ENCODE peak calls at places on chromosomes 13 and 19, in ten cellular contexts. One of them, this sample, is unnamed.

GRCh38 chr13:34179481-34179880 is 361.5 kb downstream of the RFC3 start:
- DNase-seq in stomach: no peak
- DNase-seq in H1: no peak
- DNase-seq in sigmoid colon: no peak
- DNase-seq in A549: no peak
- DNase-seq in K562: no peak
- DNase-seq in transverse colon: no peak
- DNase-seq in tibial nerve: no peak
- DNase-seq in SK-N-SH: no peak
- DNase-seq in suprapubic skin: no peak
- DNase-seq in this sample: no peak

GRCh38 chr13:97005631-97006262 is 11.5 kb upstream of the OXGR1 start:
- DNase-seq in stomach: no peak
- DNase-seq in suprapubic skin: no peak
- DNase-seq in sigmoid colon: no peak
- DNase-seq in transverse colon: no peak
- DNase-seq in SK-N-SH: no peak
- DNase-seq in tibial nerve: no peak
- DNase-seq in A549: no peak
- DNase-seq in H1: no peak
- DNase-seq in K562: no peak
- DNase-seq in this sample: no peak

GRCh38 chr19:58108546-58108817 is 10.5 kb upstream of the ZSCAN18 start:
- DNase-seq in A549: no peak
- DNase-seq in tibial nerve: no peak
- DNase-seq in sigmoid colon: no peak
- DNase-seq in K562: no peak
- DNase-seq in SK-N-SH: no peak
- DNase-seq in suprapubic skin: no peak
- DNase-seq in stomach: no peak
- DNase-seq in H1: no peak
- DNase-seq in transverse colon: no peak
- DNase-seq in this sample: no peak

GRCh38 chr13:36131215-36131930 is at the start of gene DCLK1:
- DNase-seq in K562: no peak
- DNase-seq in tibial nerve: peak
- DNase-seq in SK-N-SH: peak
- DNase-seq in A549: no peak
- DNase-seq in stomach: peak
- DNase-seq in transverse colon: peak
- DNase-seq in suprapubic skin: peak
- DNase-seq in H1: peak
- DNase-seq in sigmoid colon: peak
- DNase-seq in this sample: peak

GRCh38 chr13:44732503-44733098 is 156.5 kb upstream of the TSC22D1 start:
- DNase-seq in A549: no peak
- DNase-seq in H1: no peak
- DNase-seq in SK-N-SH: no peak
- DNase-seq in suprapubic skin: no peak
- DNase-seq in tibial nerve: no peak
- DNase-seq in transverse colon: no peak
- DNase-seq in sigmoid colon: no peak
- DNase-seq in K562: no peak
- DNase-seq in stomach: peak
- DNase-seq in this sample: no peak

GRCh38 chr13:99191900-99192399 is 8.7 kb upstream of the UBAC2 start:
- DNase-seq in SK-N-SH: no peak
- DNase-seq in A549: no peak
- DNase-seq in transverse colon: peak
- DNase-seq in K562: no peak
- DNase-seq in sigmoid colon: no peak
- DNase-seq in tibial nerve: no peak
- DNase-seq in suprapubic skin: no peak
- DNase-seq in stomach: peak
- DNase-seq in H1: no peak
- DNase-seq in this sample: no peak

GRCh38 chr19:30666301-30666803 is 294.2 kb downstream of the ZNF536 start:
- DNase-seq in H1: peak
- DNase-seq in suprapubic skin: no peak
- DNase-seq in transverse colon: peak
- DNase-seq in sigmoid colon: no peak
- DNase-seq in A549: peak
- DNase-seq in SK-N-SH: peak
- DNase-seq in K562: peak
- DNase-seq in tibial nerve: no peak
- DNase-seq in stomach: peak
- DNase-seq in this sample: no peak

GRCh38 chr13:76992548-76993001 is 694 bp downstream of the CLN5 start:
- DNase-seq in transverse colon: peak
- DNase-seq in sigmoid colon: no peak
- DNase-seq in SK-N-SH: peak
- DNase-seq in K562: no peak
- DNase-seq in tibial nerve: no peak
- DNase-seq in A549: peak
- DNase-seq in suprapubic skin: peak
- DNase-seq in H1: no peak
- DNase-seq in stomach: no peak
- DNase-seq in this sample: peak

GRCh38 chr13:21639604-21640003 is 31.3 kb upstream of the FGF9 start:
- DNase-seq in SK-N-SH: no peak
- DNase-seq in H1: no peak
- DNase-seq in sigmoid colon: no peak
- DNase-seq in transverse colon: no peak
- DNase-seq in A549: no peak
- DNase-seq in stomach: no peak
- DNase-seq in K562: no peak
- DNase-seq in tibial nerve: no peak
- DNase-seq in suprapubic skin: no peak
- DNase-seq in this sample: no peak

GRCh38 chr13:21641629-21642028 is 29.2 kb upstream of the FGF9 start:
- DNase-seq in SK-N-SH: no peak
- DNase-seq in tibial nerve: no peak
- DNase-seq in H1: no peak
- DNase-seq in K562: no peak
- DNase-seq in A549: no peak
- DNase-seq in stomach: no peak
- DNase-seq in transverse colon: no peak
- DNase-seq in sigmoid colon: no peak
- DNase-seq in suprapubic skin: no peak
- DNase-seq in this sample: no peak

GRCh38 chr13:21637296-21637695 is 33.3 kb upstream of the MICU2 start:
- DNase-seq in stomach: peak
- DNase-seq in H1: no peak
- DNase-seq in sigmoid colon: no peak
- DNase-seq in SK-N-SH: no peak
- DNase-seq in A549: peak
- DNase-seq in K562: peak
- DNase-seq in tibial nerve: no peak
- DNase-seq in suprapubic skin: no peak
- DNase-seq in transverse colon: peak
- DNase-seq in this sample: no peak

GRCh38 chr13:21638319-21639282 is 32.3 kb upstream of the FGF9 start:
- DNase-seq in suprapubic skin: no peak
- DNase-seq in stomach: no peak
- DNase-seq in sigmoid colon: no peak
- DNase-seq in K562: peak
- DNase-seq in SK-N-SH: peak
- DNase-seq in transverse colon: peak
- DNase-seq in tibial nerve: no peak
- DNase-seq in H1: peak
- DNase-seq in A549: peak
- DNase-seq in this sample: no peak
- TF ChIP-seq EP300 in suprapubic skin: no peak
- TF ChIP-seq EP300 in stomach: no peak
- TF ChIP-seq EP300 in sigmoid colon: no peak
- TF ChIP-seq EP300 in K562: no peak
- TF ChIP-seq EP300 in SK-N-SH: no peak
- TF ChIP-seq EP300 in transverse colon: no peak
- TF ChIP-seq EP300 in tibial nerve: no peak
- TF ChIP-seq EP300 in H1: no peak
- TF ChIP-seq EP300 in A549: no peak
- TF ChIP-seq EP300 in this sample: no peak

GRCh38 chr13:82698941-82699340 is 1183.3 kb downstream of the SLITRK1 start:
- DNase-seq in sigmoid colon: no peak
- DNase-seq in tibial nerve: no peak
- DNase-seq in A549: no peak
- DNase-seq in suprapubic skin: no peak
- DNase-seq in H1: no peak
- DNase-seq in stomach: no peak
- DNase-seq in SK-N-SH: no peak
- DNase-seq in transverse colon: no peak
- DNase-seq in K562: no peak
- DNase-seq in this sample: no peak

GRCh38 chr13:82698383-82698782 is 1183.9 kb downstream of the SLITRK1 start:
- DNase-seq in transverse colon: no peak
- DNase-seq in tibial nerve: no peak
- DNase-seq in stomach: no peak
- DNase-seq in K562: no peak
- DNase-seq in A549: no peak
- DNase-seq in sigmoid colon: no peak
- DNase-seq in H1: no peak
- DNase-seq in SK-N-SH: no peak
- DNase-seq in suprapubic skin: no peak
- DNase-seq in this sample: no peak

GRCh38 chr13:82688400-82688999 is 1193.8 kb downstream of the SLITRK1 start:
- DNase-seq in sigmoid colon: no peak
- DNase-seq in suprapubic skin: no peak
- DNase-seq in transverse colon: no peak
- DNase-seq in K562: no peak
- DNase-seq in SK-N-SH: no peak
- DNase-seq in tibial nerve: no peak
- DNase-seq in H1: no peak
- DNase-seq in stomach: no peak
- DNase-seq in A549: no peak
- DNase-seq in this sample: no peak

DNA sequence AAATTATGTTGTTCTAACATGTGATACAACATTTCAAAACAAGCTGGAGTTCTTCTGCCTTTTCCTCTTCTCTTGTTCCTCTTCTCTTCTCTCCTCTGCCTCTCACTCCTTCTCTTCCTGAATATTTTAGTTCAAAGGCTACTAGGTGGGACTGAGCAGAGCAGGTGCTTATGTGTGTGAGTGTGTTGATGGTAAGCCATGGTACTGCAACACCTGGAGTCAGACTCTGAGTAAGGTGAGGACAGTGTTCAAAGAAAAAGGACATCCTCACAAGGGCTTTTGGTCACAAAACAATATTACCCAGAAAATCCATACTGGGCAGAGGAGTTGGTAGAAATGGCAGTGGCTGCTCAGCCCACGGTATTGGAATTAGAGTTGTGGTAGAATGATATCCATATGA is 1188.7 kb downstream of the SLITRK1 start:
- DNase-seq in SK-N-SH: no peak
- DNase-seq in H1: no peak
- DNase-seq in K562: no peak
- DNase-seq in sigmoid colon: no peak
- DNase-seq in A549: no peak
- DNase-seq in transverse colon: no peak
- DNase-seq in tibial nerve: no peak
- DNase-seq in stomach: no peak
- DNase-seq in suprapubic skin: no peak
- DNase-seq in this sample: no peak
- TF ChIP-seq EP300 in SK-N-SH: no peak
- TF ChIP-seq EP300 in H1: no peak
- TF ChIP-seq EP300 in K562: no peak
- TF ChIP-seq EP300 in sigmoid colon: no peak
- TF ChIP-seq EP300 in A549: no peak
- TF ChIP-seq EP300 in transverse colon: no peak
- TF ChIP-seq EP300 in tibial nerve: no peak
- TF ChIP-seq EP300 in stomach: no peak
- TF ChIP-seq EP300 in suprapubic skin: no peak
- TF ChIP-seq EP300 in this sample: no peak

DNA sequence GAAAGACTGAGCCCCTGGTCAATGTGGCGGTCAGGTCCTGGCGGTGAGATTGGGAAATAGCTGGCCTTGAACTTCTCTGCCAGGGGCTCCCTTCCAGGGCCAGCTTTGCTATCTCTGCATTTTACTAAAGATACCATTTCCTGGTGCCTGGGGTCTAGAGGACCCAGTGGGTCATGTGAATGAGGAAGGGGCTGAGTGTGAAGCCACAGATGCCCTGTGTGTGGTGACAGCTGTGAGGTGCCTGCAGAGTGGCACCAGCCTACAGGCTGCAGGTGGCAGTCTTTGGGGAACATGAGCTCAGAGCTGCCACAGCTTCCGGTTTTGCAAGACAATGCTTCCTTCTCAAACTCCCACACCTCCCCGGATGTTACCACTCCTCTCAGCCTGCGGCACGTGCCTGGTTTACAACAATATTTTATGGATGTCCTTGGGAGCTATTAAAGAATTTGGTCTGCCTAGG is 5.2 kb upstream of the MLNR start:
- DNase-seq in H1: peak
- DNase-seq in suprapubic skin: no peak
- DNase-seq in SK-N-SH: no peak
- DNase-seq in A549: no peak
- DNase-seq in transverse colon: peak
- DNase-seq in tibial nerve: no peak
- DNase-seq in sigmoid colon: no peak
- DNase-seq in stomach: peak
- DNase-seq in K562: no peak
- DNase-seq in this sample: no peak
- TF ChIP-seq EP300 in H1: no peak
- TF ChIP-seq EP300 in suprapubic skin: no peak
- TF ChIP-seq EP300 in SK-N-SH: no peak
- TF ChIP-seq EP300 in A549: no peak
- TF ChIP-seq EP300 in transverse colon: no peak
- TF ChIP-seq EP300 in tibial nerve: peak
- TF ChIP-seq EP300 in sigmoid colon: no peak
- TF ChIP-seq EP300 in stomach: no peak
- TF ChIP-seq EP300 in K562: no peak
- TF ChIP-seq EP300 in this sample: no peak

GRCh38 chr19:28701491-28701890 is 511.5 kb downstream of the UQCRFS1 start:
- DNase-seq in sigmoid colon: no peak
- DNase-seq in tibial nerve: no peak
- DNase-seq in transverse colon: no peak
- DNase-seq in A549: no peak
- DNase-seq in K562: no peak
- DNase-seq in stomach: no peak
- DNase-seq in SK-N-SH: no peak
- DNase-seq in suprapubic skin: no peak
- DNase-seq in H1: no peak
- DNase-seq in this sample: no peak

GRCh38 chr19:28706693-28707092 is 506.3 kb downstream of the UQCRFS1 start:
- DNase-seq in sigmoid colon: no peak
- DNase-seq in suprapubic skin: no peak
- DNase-seq in H1: no peak
- DNase-seq in SK-N-SH: no peak
- DNase-seq in K562: no peak
- DNase-seq in A549: no peak
- DNase-seq in transverse colon: no peak
- DNase-seq in stomach: no peak
- DNase-seq in tibial nerve: no peak
- DNase-seq in this sample: no peak

GRCh38 chr19:28700176-28700575 is 512.8 kb downstream of the UQCRFS1 start:
- DNase-seq in SK-N-SH: no peak
- DNase-seq in A549: no peak
- DNase-seq in tibial nerve: no peak
- DNase-seq in H1: no peak
- DNase-seq in K562: no peak
- DNase-seq in sigmoid colon: no peak
- DNase-seq in transverse colon: no peak
- DNase-seq in suprapubic skin: no peak
- DNase-seq in stomach: no peak
- DNase-seq in this sample: no peak

GRCh38 chr19:28703400-28703956 is 509.5 kb downstream of the UQCRFS1 start:
- DNase-seq in SK-N-SH: no peak
- DNase-seq in transverse colon: no peak
- DNase-seq in stomach: no peak
- DNase-seq in tibial nerve: no peak
- DNase-seq in K562: no peak
- DNase-seq in A549: no peak
- DNase-seq in suprapubic skin: no peak
- DNase-seq in sigmoid colon: no peak
- DNase-seq in H1: no peak
- DNase-seq in this sample: no peak

DNA sequence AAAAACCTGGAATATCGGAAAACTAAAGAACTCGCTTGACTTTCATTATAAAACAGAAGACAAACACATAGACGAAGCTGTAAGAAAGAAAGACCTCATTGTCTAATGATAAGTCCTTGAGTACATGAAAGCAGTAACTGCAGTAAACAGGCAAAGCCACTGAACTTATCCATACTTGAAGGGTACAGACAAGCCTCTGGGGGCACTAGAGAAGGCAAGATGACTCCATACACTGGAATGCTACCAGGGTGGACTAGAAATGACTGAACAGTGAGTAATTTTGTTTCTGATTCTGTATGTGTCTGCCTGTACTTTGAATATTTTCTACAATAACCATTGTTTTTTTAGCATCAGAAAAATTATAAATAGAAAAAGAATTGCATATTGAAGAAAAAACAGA is 507.9 kb downstream of the UQCRFS1 start:
- DNase-seq in stomach: no peak
- DNase-seq in sigmoid colon: no peak
- DNase-seq in suprapubic skin: no peak
- DNase-seq in K562: peak
- DNase-seq in tibial nerve: no peak
- DNase-seq in H1: no peak
- DNase-seq in SK-N-SH: no peak
- DNase-seq in A549: peak
- DNase-seq in transverse colon: no peak
- DNase-seq in this sample: no peak
- TF ChIP-seq EP300 in stomach: no peak
- TF ChIP-seq EP300 in sigmoid colon: no peak
- TF ChIP-seq EP300 in suprapubic skin: no peak
- TF ChIP-seq EP300 in K562: no peak
- TF ChIP-seq EP300 in tibial nerve: no peak
- TF ChIP-seq EP300 in H1: no peak
- TF ChIP-seq EP300 in SK-N-SH: no peak
- TF ChIP-seq EP300 in A549: no peak
- TF ChIP-seq EP300 in transverse colon: no peak
- TF ChIP-seq EP300 in this sample: no peak

This sample was measured in ovary.